ENCODE peak calls at places on chromosome 16, in five cellular contexts. C, V, B, G and R are unnamed samples.
A peak's percentile ranks its signal among the peaks of the same experiment; 100 is the strongest.

GRCh38 chr16:75238132-75238852 is 13.1 kb downstream of the BCAR1 start:
- DNase-seq in C (peak; percentile 88), V (peak; percentile 81), B (no peak), G (no peak), R (no peak)

GRCh38 chr16:5509794-5510193 is 412.2 kb upstream of the EEF2KMT start:
- DNase-seq in C (no peak), V (no peak), B (no peak), G (no peak), R (no peak)

GRCh38 chr16:24986512-24987303 is 28.5 kb downstream of the ARHGAP17 start:
- DNase-seq in C (peak; percentile 62), V (no peak), B (peak; percentile 59), G (no peak), R (no peak)

GRCh38 chr16:62201911-62202310 is 165.7 kb upstream of the CDH8 start:
- DNase-seq in C (no peak), V (no peak), B (no peak), G (no peak), R (no peak)

GRCh38 chr16:4706871-4707270 is 13.5 kb downstream of the NUDT16L1 start:
- DNase-seq in C (no peak), V (peak; percentile 12), B (no peak), G (no peak), R (no peak)

GRCh38 chr16:79639576-79640311 is 39.2 kb upstream of the MAF start:
- DNase-seq in C (peak; percentile 68), V (no peak), B (peak; percentile 81), G (peak; percentile 4), R (no peak)

GRCh38 chr16:631808-632358 is 1.1 kb downstream of the WFIKKN1 start:
- DNase-seq in C (no peak), V (no peak), B (no peak), G (no peak), R (no peak)

GRCh38 chr16:88927661-88928060 is 49.3 kb downstream of the CBFA2T3 start:
- DNase-seq in C (no peak), V (no peak), B (no peak), G (no peak), R (no peak)

GRCh38 chr16:25007284-25007984 is 7.7 kb downstream of the ARHGAP17 start:
- DNase-seq in C (no peak), V (no peak), B (no peak), G (no peak), R (no peak)

GRCh38 chr16:52077656-52078055 is 469.3 kb downstream of the TOX3 start:
- DNase-seq in C (no peak), V (no peak), B (no peak), G (no peak), R (no peak)

GRCh38 chr16:30096105-30096861 is at the start of gene YPEL3:
- DNase-seq in C (peak; percentile 97), V (peak; percentile 100), B (peak; percentile 93), G (peak; percentile 81), R (peak; percentile 79)

GRCh38 chr16:80347900-80348299 is 192.9 kb upstream of the DYNLRB2 start:
- DNase-seq in C (no peak), V (no peak), B (no peak), G (no peak), R (no peak)

GRCh38 chr16:19118938-19119431 is 5.2 kb downstream of the ITPRIPL2 start:
- DNase-seq in C (peak; percentile 63), V (no peak), B (no peak), G (no peak), R (no peak)

GRCh38 chr16:80894091-80894490 is 89.7 kb upstream of the CDYL2 start:
- DNase-seq in C (no peak), V (no peak), B (no peak), G (no peak), R (no peak)

GRCh38 chr16:569445-570254 is at the start of gene PIGQ:
- DNase-seq in C (peak; percentile 83), V (peak; percentile 99), B (peak; percentile 71), G (peak; percentile 49), R (peak; percentile 85)

GRCh38 chr16:80931985-80932720 is 74.5 kb downstream of the CMC2 start:
- DNase-seq in C (peak; percentile 74), V (peak; percentile 89), B (peak; percentile 8), G (no peak), R (no peak)

GRCh38 chr16:1918890-1919679 is 870 bp upstream of the HS3ST6 start:
- DNase-seq in C (no peak), V (peak; percentile 69), B (no peak), G (no peak), R (no peak)

GRCh38 chr16:1917056-1917664 is 1.1 kb downstream of the HS3ST6 start:
- DNase-seq in C (no peak), V (peak; percentile 62), B (no peak), G (no peak), R (no peak)

GRCh38 chr16:1918312-1918889 is at the start of gene HS3ST6:
- DNase-seq in C (no peak), V (peak; percentile 95), B (no peak), G (no peak), R (no peak)

GRCh38 chr16:1916654-1916990 is 1.6 kb downstream of the HS3ST6 start:
- DNase-seq in C (no peak), V (peak; percentile 91), B (no peak), G (no peak), R (no peak)

GRCh38 chr16:1917665-1918111 is 527 bp downstream of the HS3ST6 start:
- DNase-seq in C (no peak), V (peak; percentile 74), B (no peak), G (no peak), R (no peak)
- H3K27me3 ChIP-seq in C (peaks cover 67% of the 10 kb centered on the region), V (peaks cover 74% of the 10 kb centered on the region), B (peaks cover 5% of the 10 kb centered on the region), G (peaks cover 23% of the 10 kb centered on the region), R (peaks cover 39% of the 10 kb centered on the region)

GRCh38 chr16:9195301-9195700 is 103.9 kb downstream of the HAPSTR1 start:
- DNase-seq in C (peak; percentile 17), V (no peak), B (no peak), G (no peak), R (no peak)

GRCh38 chr16:9191274-9191850 is 99.9 kb downstream of the HAPSTR1 start:
- DNase-seq in C (no peak), V (no peak), B (no peak), G (no peak), R (no peak)

GRCh38 chr16:9197957-9198661 is 106.7 kb downstream of the HAPSTR1 start:
- DNase-seq in C (no peak), V (no peak), B (no peak), G (no peak), R (no peak)

DNA sequence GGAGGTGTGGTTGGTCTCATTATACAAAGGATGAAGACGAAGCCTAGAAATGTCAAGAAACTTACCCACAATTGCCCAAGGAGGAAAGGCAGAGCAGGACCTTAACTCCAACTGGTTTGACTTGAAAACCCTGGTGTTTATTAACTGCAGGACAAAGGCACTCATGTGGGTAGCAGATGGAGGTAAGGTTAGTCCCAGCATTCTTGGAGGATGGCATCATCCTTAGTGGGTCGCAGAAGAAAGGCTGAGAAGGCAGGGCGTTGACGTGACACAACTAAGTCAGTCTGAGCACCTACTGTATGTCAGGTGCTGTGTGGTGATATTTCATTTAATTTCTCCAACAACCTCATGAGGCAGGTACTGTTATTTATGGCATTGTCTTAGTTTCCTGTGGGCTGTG is 101.3 kb downstream of the HAPSTR1 start:
- DNase-seq in C (no peak), V (no peak), B (no peak), G (no peak), R (no peak)
- H3K27me3 ChIP-seq in C (no peaks in the 10 kb centered on the region), V (no peaks in the 10 kb centered on the region), B (no peaks in the 10 kb centered on the region), G (no peaks in the 10 kb centered on the region), R (no peaks in the 10 kb centered on the region)

GRCh38 chr16:86375841-86376240 is 134.5 kb upstream of the FOXF1 start:
- DNase-seq in C (no peak), V (no peak), B (no peak), G (no peak), R (no peak)
- H3K27me3 ChIP-seq in C (no peaks in the 10 kb centered on the region), V (no peaks in the 10 kb centered on the region), B (no peaks in the 10 kb centered on the region), G (no peaks in the 10 kb centered on the region), R (no peaks in the 10 kb centered on the region)

GRCh38 chr16:3651461-3652372 is 2.8 kb upstream of the DNASE1 start:
- DNase-seq in C (no peak), V (peak; percentile 48), B (no peak), G (no peak), R (peak; percentile 6)
- H3K27me3 ChIP-seq in C (no peaks in the 10 kb centered on the region), V (no peaks in the 10 kb centered on the region), B (no peaks in the 10 kb centered on the region), G (no peaks in the 10 kb centered on the region), R (no peaks in the 10 kb centered on the region)

DNA sequence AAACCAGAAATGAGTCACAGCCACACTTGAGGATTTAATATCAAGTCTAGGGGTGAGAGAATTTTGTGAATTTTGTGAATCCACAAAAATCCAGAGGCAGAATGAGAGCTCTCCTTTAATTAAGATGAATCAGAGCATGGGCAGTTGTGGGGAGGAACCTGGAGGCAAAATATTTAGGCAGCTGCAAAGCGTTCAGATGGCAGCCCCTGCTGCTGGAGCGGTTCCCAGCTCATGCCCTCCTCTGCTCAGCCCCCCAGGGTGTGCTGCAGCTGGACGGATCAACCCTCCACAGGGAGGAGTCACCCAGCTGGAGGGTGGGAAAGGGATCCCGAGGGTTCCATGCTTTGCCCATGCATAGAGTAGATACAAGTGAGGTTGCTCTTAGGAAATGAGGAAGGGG is 43.4 kb upstream of the IRX6 start:
- DNase-seq in C (no peak), V (no peak), B (no peak), G (no peak), R (no peak)
- H3K27me3 ChIP-seq in C (no peaks in the 10 kb centered on the region), V (no peaks in the 10 kb centered on the region), B (no peaks in the 10 kb centered on the region), G (no peaks in the 10 kb centered on the region), R (peaks cover 12% of the 10 kb centered on the region)

GRCh38 chr16:85373741-85374570 is 239.2 kb upstream of the GSE1 start:
- DNase-seq in C (no peak), V (no peak), B (no peak), G (no peak), R (no peak)

GRCh38 chr16:85370881-85371651 is 242.1 kb upstream of the GSE1 start:
- DNase-seq in C (no peak), V (no peak), B (no peak), G (no peak), R (no peak)

GRCh38 chr16:85372627-85373372 is 240.3 kb upstream of the GSE1 start:
- DNase-seq in C (peak; percentile 67), V (no peak), B (peak; percentile 25), G (no peak), R (no peak)

GRCh38 chr16:85370543-85370880 is 242.6 kb upstream of the GSE1 start:
- DNase-seq in C (no peak), V (no peak), B (no peak), G (no peak), R (no peak)

DNA sequence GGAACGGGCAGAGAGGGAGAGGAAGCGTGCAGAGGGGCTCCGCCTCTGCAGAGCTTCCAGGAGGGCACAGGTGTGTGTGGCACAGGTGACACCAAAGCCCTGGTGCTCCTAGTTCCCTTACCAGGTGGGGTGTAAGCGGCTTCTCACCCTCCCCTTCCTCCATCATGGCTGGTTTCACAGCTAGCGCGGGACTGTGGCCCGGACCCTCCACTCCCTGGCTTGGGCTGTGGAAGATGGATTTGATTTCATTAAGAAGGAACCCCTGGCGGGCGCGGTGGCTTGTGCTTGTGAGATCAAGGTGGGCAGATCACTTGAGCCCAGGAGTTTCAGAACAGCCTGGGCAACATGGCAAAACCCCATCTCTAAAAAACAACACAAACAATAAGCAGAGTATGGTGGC is 241.2 kb upstream of the GSE1 start:
- DNase-seq in C (no peak), V (no peak), B (no peak), G (no peak), R (no peak)
- H3K27me3 ChIP-seq in C (no peaks in the 10 kb centered on the region), V (no peaks in the 10 kb centered on the region), B (no peaks in the 10 kb centered on the region), G (no peaks in the 10 kb centered on the region), R (no peaks in the 10 kb centered on the region)